ENCODE peak calls at places on chromosomes 6 and 20, in seven cellular contexts. K, T, W, N, Y, S and L are unnamed samples.

GRCh38 chr20:25324412-25324811 is 66.2 kb downstream of the ABHD12 start:
- DNase-seq in K (no peak), T (no peak), W (no peak), N (no peak), Y (no peak), S (no peak), L (no peak)

GRCh38 chr20:4108495-4109306 is 93.3 kb upstream of the RNF24 start:
- DNase-seq in K (peak), T (peak), W (peak), N (peak), Y (peak), S (peak), L (peak)

GRCh38 chr6:128507337-128508310 is 12.8 kb downstream of the PTPRK start:
- DNase-seq in K (no peak), T (no peak), W (no peak), N (peak), Y (no peak), S (no peak), L (no peak)

GRCh38 chr6:149060985-149061760 is 256.3 kb upstream of the TAB2 start:
- DNase-seq in K (no peak), T (peak), W (no peak), N (peak), Y (no peak), S (no peak), L (peak)

GRCh38 chr6:3740551-3741476 is 10.7 kb downstream of the PXDC1 start:
- DNase-seq in K (no peak), T (no peak), W (no peak), N (no peak), Y (no peak), S (no peak), L (no peak)

GRCh38 chr20:9280654-9281053 is 211.8 kb downstream of the PLCB4 start:
- DNase-seq in K (no peak), T (no peak), W (no peak), N (no peak), Y (no peak), S (no peak), L (no peak)

GRCh38 chr6:137155830-137156229 is 17.6 kb downstream of the IL22RA2 start:
- DNase-seq in K (no peak), T (peak), W (no peak), N (peak), Y (peak), S (no peak), L (no peak)

GRCh38 chr20:15703171-15703911 is 869.9 kb downstream of the KIF16B start:
- DNase-seq in K (no peak), T (no peak), W (no peak), N (peak), Y (no peak), S (no peak), L (no peak)

GRCh38 chr6:83707829-83708545 is 914 bp downstream of the SNAP91 start:
- DNase-seq in K (no peak), T (no peak), W (no peak), N (no peak), Y (no peak), S (peak), L (no peak)

GRCh38 chr6:159134701-159135364 is 34.4 kb upstream of the FNDC1 start:
- DNase-seq in K (peak), T (peak), W (peak), N (peak), Y (peak), S (peak), L (peak)

GRCh38 chr6:89840538-89840937 is 10.9 kb downstream of the CASP8AP2 start:
- DNase-seq in K (peak), T (no peak), W (no peak), N (no peak), Y (no peak), S (no peak), L (no peak)

GRCh38 chr20:63216849-63217471 is 1.0 kb upstream of the YTHDF1 start:
- DNase-seq in K (no peak), T (no peak), W (no peak), N (no peak), Y (no peak), S (no peak), L (no peak)

GRCh38 chr6:27948237-27948636 is 8.8 kb upstream of the OR2B6 start:
- DNase-seq in K (no peak), T (no peak), W (no peak), N (no peak), Y (no peak), S (no peak), L (no peak)

GRCh38 chr20:7693761-7694160 is 246.5 kb downstream of the HAO1 start:
- DNase-seq in K (no peak), T (no peak), W (no peak), N (no peak), Y (no peak), S (no peak), L (no peak)

GRCh38 chr6:71499667-71500066 is 211.1 kb downstream of the OGFRL1 start:
- DNase-seq in K (no peak), T (no peak), W (no peak), N (no peak), Y (no peak), S (no peak), L (no peak)

GRCh38 chr20:45833030-45833882 is at the start of gene SNX21:
- DNase-seq in K (peak), T (no peak), W (no peak), N (peak), Y (no peak), S (peak), L (no peak)

GRCh38 chr6:88573561-88573960 is 389.9 kb downstream of the RNGTT start:
- DNase-seq in K (no peak), T (no peak), W (no peak), N (no peak), Y (no peak), S (no peak), L (no peak)

GRCh38 chr6:38370653-38371311 is 268.9 kb downstream of the BTBD9 start:
- DNase-seq in K (no peak), T (no peak), W (no peak), N (no peak), Y (no peak), S (no peak), L (no peak)

GRCh38 chr20:47531468-47531867 is 29.8 kb downstream of the NCOA3 start:
- DNase-seq in K (no peak), T (no peak), W (no peak), N (no peak), Y (no peak), S (no peak), L (no peak)